ENCODE peak calls at places on chromosomes 4 and X, in six cellular contexts. L, N, E, G, J and O are unnamed samples.

GRCh38 chr4:94743838-94744237 is 13.9 kb upstream of the BMPR1B start:
- DNase-seq in L (no peak), N (no peak), E (no peak), G (no peak), J (no peak), O (no peak)

GRCh38 chrX:120839506-120839905 is 36.2 kb downstream of the CT47B1 start:
- DNase-seq in L (no peak), N (peak), E (no peak), G (peak), J (peak), O (no peak)

GRCh38 chrX:139738581-139738980 is 30.6 kb upstream of the MCF2 start:
- DNase-seq in L (no peak), N (peak), E (no peak), G (no peak), J (peak), O (no peak)

GRCh38 chrX:143115466-143115865 is 89.7 kb downstream of the SPANXN4 start:
- DNase-seq in L (no peak), N (no peak), E (no peak), G (no peak), J (no peak), O (no peak)

GRCh38 chr4:186485621-186486062 is 69.7 kb downstream of the MTNR1A start:
- DNase-seq in L (no peak), N (peak), E (no peak), G (no peak), J (no peak), O (no peak)

GRCh38 chrX:49039598-49040375 is 3.4 kb downstream of the TFE3 start:
- DNase-seq in L (peak), N (peak), E (peak), G (peak), J (peak), O (peak)

GRCh38 chrX:140132937-140133336 is 167.6 kb upstream of the CXorf66 start:
- DNase-seq in L (no peak), N (no peak), E (no peak), G (no peak), J (no peak), O (no peak)

GRCh38 chrX:42837747-42838146 is 59.8 kb upstream of the PPP1R2C start:
- DNase-seq in L (no peak), N (no peak), E (no peak), G (no peak), J (no peak), O (peak)

GRCh38 chrX:114344756-114345155 is 239.1 kb upstream of the HTR2C start:
- DNase-seq in L (no peak), N (peak), E (no peak), G (no peak), J (peak), O (no peak)

GRCh38 chrX:153797415-153798015 is 3.0 kb downstream of the SSR4 start:
- DNase-seq in L (no peak), N (no peak), E (no peak), G (no peak), J (no peak), O (no peak)

GRCh38 chrX:128020701-128021100 is 31.5 kb downstream of the ACTRT1 start:
- DNase-seq in L (no peak), N (peak), E (no peak), G (no peak), J (peak), O (no peak)

GRCh38 chrX:85084770-85085393 is 81.2 kb downstream of the APOOL start:
- DNase-seq in L (peak), N (peak), E (no peak), G (no peak), J (peak), O (no peak)

GRCh38 chr4:185203380-185204237 is at the start of gene CFAP97:
- DNase-seq in L (peak), N (peak), E (peak), G (no peak), J (peak), O (no peak)

GRCh38 chr4:158056689-158057245 is 116.1 kb downstream of the GASK1B start:
- DNase-seq in L (no peak), N (peak), E (no peak), G (no peak), J (no peak), O (no peak)

GRCh38 chr4:169045862-169046584 is 36.0 kb upstream of the CBR4 start:
- DNase-seq in L (no peak), N (no peak), E (no peak), G (no peak), J (peak), O (no peak)

GRCh38 chrX:50100188-50100587 is 100.6 kb downstream of the AKAP4 start:
- DNase-seq in L (no peak), N (no peak), E (no peak), G (no peak), J (peak), O (no peak)

GRCh38 chr4:69054578-69055200 is 41.6 kb upstream of the UGT2B7 start:
- DNase-seq in L (no peak), N (peak), E (no peak), G (no peak), J (peak), O (no peak)

GRCh38 chr4:19030048-19030447 is 1008.5 kb upstream of the LCORL start:
- DNase-seq in L (no peak), N (peak), E (no peak), G (no peak), J (peak), O (no peak)

GRCh38 chr4:90328558-90328957 is 201.4 kb downstream of the CCSER1 start:
- DNase-seq in L (no peak), N (peak), E (no peak), G (no peak), J (peak), O (no peak)

GRCh38 chr4:54728342-54728741 is 70.6 kb downstream of the KIT start:
- DNase-seq in L (no peak), N (no peak), E (no peak), G (no peak), J (no peak), O (no peak)

GRCh38 chr4:99885063-99885664 is 9.1 kb downstream of the LAMTOR3 start:
- DNase-seq in L (no peak), N (peak), E (no peak), G (no peak), J (peak), O (peak)

GRCh38 chr4:86919824-86920223 is 15.0 kb upstream of the AFF1 start:
- DNase-seq in L (no peak), N (peak), E (no peak), G (no peak), J (peak), O (no peak)

GRCh38 chrX:3527166-3527565 is 180.7 kb upstream of the MXRA5 start:
- DNase-seq in L (no peak), N (no peak), E (no peak), G (no peak), J (no peak), O (no peak)

GRCh38 chrX:17846045-17846444 is 15.1 kb downstream of the RAI2 start:
- DNase-seq in L (no peak), N (no peak), E (no peak), G (no peak), J (no peak), O (no peak)

GRCh38 chrX:154096140-154097002 is 1.1 kb downstream of the MECP2 start:
- DNase-seq in L (no peak), N (peak), E (peak), G (no peak), J (no peak), O (no peak)

GRCh38 chr4:134390327-134390726 is 188.7 kb upstream of the PABPC4L start:
- DNase-seq in L (no peak), N (no peak), E (no peak), G (no peak), J (no peak), O (no peak)

GRCh38 chr4:166527500-166527899 is 654.5 kb downstream of the TLL1 start:
- DNase-seq in L (peak), N (peak), E (no peak), G (peak), J (peak), O (no peak)

GRCh38 chr4:7744131-7744804 is 195.4 kb downstream of the AFAP1 start:
- DNase-seq in L (no peak), N (no peak), E (no peak), G (no peak), J (no peak), O (no peak)

GRCh38 chr4:52661966-52662705 is 3.0 kb upstream of the USP46 start:
- DNase-seq in L (no peak), N (no peak), E (no peak), G (no peak), J (no peak), O (no peak)

GRCh38 chr4:52664479-52664878 is 5.4 kb upstream of the USP46 start:
- DNase-seq in L (no peak), N (no peak), E (no peak), G (no peak), J (no peak), O (no peak)

GRCh38 chr4:52660643-52661042 is 1.5 kb upstream of the USP46 start:
- DNase-seq in L (no peak), N (no peak), E (no peak), G (no peak), J (no peak), O (no peak)

GRCh38 chr4:52670121-52670520 is 11.0 kb upstream of the USP46 start:
- DNase-seq in L (no peak), N (no peak), E (no peak), G (no peak), J (no peak), O (no peak)

GRCh38 chr4:52665592-52665991 is 6.5 kb upstream of the USP46 start:
- DNase-seq in L (no peak), N (no peak), E (no peak), G (no peak), J (peak), O (no peak)
- TF ChIP-seq CTCF in L (peak), N (peak), E (no peak), G (no peak), J (peak), O (peak)

GRCh38 chr4:139884438-139884837 is 218.8 kb downstream of the MGST2 start:
- DNase-seq in L (no peak), N (no peak), E (no peak), G (no peak), J (no peak), O (no peak)

GRCh38 chr4:139887378-139887801 is 221.8 kb downstream of the MGST2 start:
- DNase-seq in L (no peak), N (no peak), E (no peak), G (no peak), J (peak), O (no peak)

GRCh38 chr4:139889194-139889762 is 223.7 kb downstream of the MGST2 start:
- DNase-seq in L (no peak), N (no peak), E (no peak), G (no peak), J (no peak), O (no peak)

GRCh38 chr4:139887962-139888735 is 222.5 kb downstream of the MGST2 start:
- DNase-seq in L (no peak), N (no peak), E (no peak), G (no peak), J (no peak), O (no peak)

GRCh38 chr4:139886798-139887197 is 221.2 kb downstream of the MGST2 start:
- DNase-seq in L (no peak), N (no peak), E (no peak), G (no peak), J (no peak), O (no peak)
- H3K4me3 ChIP-seq in L (no peak), N (no peak), E (peak), G (no peak), J (no peak), O (no peak)

DNA sequence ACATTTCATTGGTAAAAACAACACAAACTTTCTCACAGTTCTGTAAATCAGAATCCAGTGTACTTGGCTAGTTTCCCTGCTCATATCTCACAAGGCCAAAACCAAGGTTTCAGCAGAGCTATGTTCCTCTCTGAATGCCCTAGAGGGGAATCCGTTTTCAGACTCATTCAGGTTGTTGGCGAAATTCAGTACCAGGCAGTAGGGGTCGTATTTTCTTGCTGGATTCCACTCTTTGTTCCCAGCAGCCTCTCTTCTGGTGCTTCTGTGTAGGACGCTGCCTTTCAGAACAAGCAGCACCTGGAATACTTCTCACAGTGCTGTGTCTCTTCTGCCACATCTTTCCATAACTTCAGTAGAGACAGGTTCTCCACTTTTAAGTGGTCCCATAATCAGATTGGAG is 351.9 kb downstream of the PCDH18 start:
- DNase-seq in L (no peak), N (peak), E (no peak), G (no peak), J (peak), O (no peak)
- TF ChIP-seq CTCF in L (no peak), N (peak), E (no peak), G (no peak), J (peak), O (no peak)

GRCh38 chr4:81566076-81566663 is 94.5 kb upstream of the RASGEF1B start:
- DNase-seq in L (no peak), N (peak), E (no peak), G (no peak), J (peak), O (no peak)
- H3K4me3 ChIP-seq in L (no peak), N (no peak), E (no peak), G (no peak), J (peak), O (no peak)

DNA sequence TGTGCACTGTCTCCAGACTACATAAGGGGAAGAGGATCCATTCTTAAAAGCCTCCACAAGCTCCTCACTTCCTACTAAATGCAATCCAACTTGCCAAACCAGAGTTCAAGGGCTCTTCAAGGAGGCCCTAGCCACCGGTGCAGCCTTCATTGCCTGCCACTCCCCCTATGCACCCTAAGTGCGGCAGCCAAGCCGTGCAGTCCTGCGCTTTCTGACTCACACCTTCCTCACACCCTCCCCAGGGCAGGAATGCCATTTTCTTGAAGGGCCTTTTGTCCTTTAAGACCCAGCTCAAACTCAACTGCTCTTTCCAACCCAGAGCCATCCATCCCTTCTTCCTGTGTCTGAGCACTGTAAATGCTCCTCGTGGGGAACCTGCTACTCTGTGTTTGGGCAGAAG is 65.5 kb downstream of the TMEM154 start:
- DNase-seq in L (no peak), N (no peak), E (no peak), G (no peak), J (no peak), O (no peak)
- TF ChIP-seq CTCF in L (no peak), N (no peak), E (no peak), G (no peak), J (no peak), O (no peak)